ENCODE peak calls at places on chromosomes 7 and 10, in five cellular contexts. C is AG09309, S is dorsolateral prefrontal cortex, L is adipocyte, K is OCI-LY7. O is an unnamed sample.

GRCh38 chr7:129774359-129774758 is 162.8 kb downstream of the NRF1 start:
- DNase-seq in C (no peak), S (no peak), L (no peak), K (no peak), O (no peak)

GRCh38 chr7:84025332-84025927 is 169.2 kb downstream of the SEMA3A start:
- DNase-seq in C (peak; percentile 89), S (no peak), L (peak; percentile 85), K (no peak), O (no peak)

GRCh38 chr10:44925224-44925623 is 14.1 kb downstream of the TMEM72 start:
- DNase-seq in C (no peak), S (no peak), L (peak; percentile 9), K (peak; percentile 38), O (peak; percentile 61)

GRCh38 chr10:133334495-133335237 is 2.0 kb downstream of the CALY start:
- DNase-seq in C (no peak), S (no peak), L (peak; percentile 30), K (no peak), O (no peak)

GRCh38 chr7:106538638-106539037 is 122.3 kb downstream of the CCDC71L start:
- DNase-seq in C (no peak), S (no peak), L (no peak), K (no peak), O (no peak)

GRCh38 chr10:63010203-63010602 is 122.9 kb upstream of the NRBF2 start:
- DNase-seq in C (no peak), S (no peak), L (no peak), K (no peak), O (no peak)

GRCh38 chr10:48634198-48634983 is 29.5 kb upstream of the ARHGAP22 start:
- DNase-seq in C (peak; percentile 89), S (no peak), L (peak; percentile 81), K (peak; percentile 69), O (no peak)

GRCh38 chr7:156160811-156161210 is 348.5 kb upstream of the SHH start:
- DNase-seq in C (no peak), S (no peak), L (no peak), K (no peak), O (no peak)

GRCh38 chr10:33325929-33326328 is 8.5 kb downstream of the NRP1 start:
- DNase-seq in C (no peak), S (no peak), L (peak; percentile 68), K (no peak), O (no peak)

GRCh38 chr10:128080231-128080630 is 46.0 kb downstream of the MKI67 start:
- DNase-seq in C (no peak), S (peak; percentile 14), L (no peak), K (no peak), O (no peak)

GRCh38 chr7:149822353-149822943 is 15.7 kb upstream of the ZNF862 start:
- DNase-seq in C (no peak), S (no peak), L (no peak), K (no peak), O (no peak)

GRCh38 chr10:101066146-101066889 is 4.5 kb downstream of the KAZALD1 start:
- DNase-seq in C (no peak), S (peak; percentile 50), L (peak; percentile 84), K (peak; percentile 71), O (no peak)

GRCh38 chr10:58486821-58487220 is 25.9 kb upstream of the BICC1 start:
- DNase-seq in C (no peak), S (no peak), L (no peak), K (no peak), O (no peak)

GRCh38 chr10:60197206-60197605 is 192.5 kb downstream of the ANK3 start:
- DNase-seq in C (no peak), S (no peak), L (no peak), K (no peak), O (no peak)

GRCh38 chr10:77390481-77390891 is 247.1 kb downstream of the KCNMA1 start:
- DNase-seq in C (no peak), S (no peak), L (peak; percentile 48), K (no peak), O (no peak)

GRCh38 chr7:132573237-132573636 is 3.0 kb downstream of the PLXNA4 start:
- DNase-seq in C (no peak), S (no peak), L (no peak), K (no peak), O (no peak)

GRCh38 chr10:5090551-5090950 is 3.7 kb upstream of the AKR1C3 start:
- DNase-seq in C (no peak), S (no peak), L (no peak), K (no peak), O (no peak)

GRCh38 chr10:49751216-49751615 is 10.9 kb downstream of the OGDHL start:
- DNase-seq in C (no peak), S (no peak), L (no peak), K (no peak), O (no peak)

GRCh38 chr7:84669177-84669732 is 474.7 kb upstream of the SEMA3A start:
- DNase-seq in C (no peak), S (no peak), L (no peak), K (no peak), O (no peak)

GRCh38 chr7:139699640-139700504 is 77.9 kb downstream of the HIPK2 start:
- DNase-seq in C (no peak), S (no peak), L (no peak), K (no peak), O (no peak)

GRCh38 chr7:44678468-44679179 is 70.0 kb upstream of the ZMIZ2 start:
- DNase-seq in C (peak; percentile 80), S (no peak), L (peak; percentile 82), K (no peak), O (no peak)

GRCh38 chr7:78323118-78323517 is 524.5 kb downstream of the PHTF2 start:
- DNase-seq in C (peak; percentile 17), S (no peak), L (peak; percentile 27), K (no peak), O (no peak)

DNA sequence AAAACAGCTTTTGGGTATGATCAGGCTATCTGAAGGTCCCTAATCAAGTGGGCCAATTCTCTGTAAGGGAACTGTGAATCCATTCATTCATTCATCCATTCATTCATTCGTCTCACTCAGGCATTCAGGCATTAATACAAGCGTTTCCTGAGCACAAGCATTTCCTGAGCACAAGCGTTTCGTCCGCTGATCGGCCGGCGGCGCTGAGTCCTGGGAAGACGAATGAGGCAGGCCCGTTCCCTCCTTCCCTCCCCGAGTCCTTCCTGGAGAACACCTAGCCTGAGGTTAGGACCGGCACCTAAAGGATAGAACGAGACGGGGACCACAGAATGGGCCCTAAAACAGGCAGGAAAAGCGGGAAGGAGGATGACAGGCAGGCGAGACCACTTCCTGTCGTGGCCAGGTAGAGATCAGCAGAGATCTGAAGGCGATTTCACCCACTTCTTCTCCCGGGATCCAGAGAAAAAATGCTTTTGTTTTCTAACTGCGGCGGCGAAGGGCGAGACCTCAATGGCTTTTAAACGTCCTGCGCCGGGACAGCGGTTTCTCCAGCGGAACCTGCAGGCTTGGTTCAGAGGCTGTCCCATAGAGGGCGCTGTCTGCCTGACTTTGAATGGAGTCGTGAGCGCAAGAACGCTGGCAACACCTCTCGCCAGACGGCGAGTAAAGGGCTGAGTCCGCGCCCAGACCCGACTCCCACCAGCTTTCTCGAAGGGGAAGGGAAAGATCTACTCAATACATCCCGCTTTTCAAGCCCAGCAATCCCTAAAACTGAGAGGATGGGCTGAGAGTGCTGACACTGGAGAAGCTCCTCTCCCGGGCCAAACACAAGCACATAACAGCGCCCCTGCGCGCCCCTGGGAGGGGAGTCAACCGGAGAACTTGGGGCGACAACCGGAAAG is 2.9 kb upstream of the HMX3 start:
- DNase-seq in C (peak; percentile 23), S (peak; percentile 81), L (peak; percentile 91), K (peak; percentile 45), O (no peak)
- H3K4me3 ChIP-seq in C (peak overlapping the region; percentile 24), S (peak overlapping the region; percentile 19), L (peak overlapping the region; percentile 67), K (no peak overlapping the region), O (peak overlapping the region; percentile 42)

GRCh38 chr10:119597405-119598186 is 832 bp upstream of the TIAL1 start:
- DNase-seq in C (no peak), S (no peak), L (no peak), K (peak; percentile 52), O (no peak)
- H3K4me3 ChIP-seq in C (peak overlapping the region; percentile 86), S (peak overlapping the region; percentile 99), L (peak overlapping the region; percentile 99), K (peak overlapping the region; percentile 91), O (peak overlapping the region; percentile 43)

GRCh38 chr10:104638861-104639594 is 2.1 kb upstream of the SORCS3 start:
- DNase-seq in C (no peak), S (no peak), L (no peak), K (no peak), O (no peak)
- H3K4me3 ChIP-seq in C (peak overlapping the region; percentile 16), S (peak overlapping the region; percentile 57), L (no peak overlapping the region), K (no peak overlapping the region), O (peak overlapping the region; percentile 42)

GRCh38 chr7:90239625-90240228 is 5.2 kb upstream of the CFAP69 start:
- DNase-seq in C (no peak), S (no peak), L (no peak), K (no peak), O (no peak)
- H3K4me3 ChIP-seq in C (no peak overlapping the region), S (no peak overlapping the region), L (peak overlapping the region; percentile 9), K (no peak overlapping the region), O (no peak overlapping the region)

DNA sequence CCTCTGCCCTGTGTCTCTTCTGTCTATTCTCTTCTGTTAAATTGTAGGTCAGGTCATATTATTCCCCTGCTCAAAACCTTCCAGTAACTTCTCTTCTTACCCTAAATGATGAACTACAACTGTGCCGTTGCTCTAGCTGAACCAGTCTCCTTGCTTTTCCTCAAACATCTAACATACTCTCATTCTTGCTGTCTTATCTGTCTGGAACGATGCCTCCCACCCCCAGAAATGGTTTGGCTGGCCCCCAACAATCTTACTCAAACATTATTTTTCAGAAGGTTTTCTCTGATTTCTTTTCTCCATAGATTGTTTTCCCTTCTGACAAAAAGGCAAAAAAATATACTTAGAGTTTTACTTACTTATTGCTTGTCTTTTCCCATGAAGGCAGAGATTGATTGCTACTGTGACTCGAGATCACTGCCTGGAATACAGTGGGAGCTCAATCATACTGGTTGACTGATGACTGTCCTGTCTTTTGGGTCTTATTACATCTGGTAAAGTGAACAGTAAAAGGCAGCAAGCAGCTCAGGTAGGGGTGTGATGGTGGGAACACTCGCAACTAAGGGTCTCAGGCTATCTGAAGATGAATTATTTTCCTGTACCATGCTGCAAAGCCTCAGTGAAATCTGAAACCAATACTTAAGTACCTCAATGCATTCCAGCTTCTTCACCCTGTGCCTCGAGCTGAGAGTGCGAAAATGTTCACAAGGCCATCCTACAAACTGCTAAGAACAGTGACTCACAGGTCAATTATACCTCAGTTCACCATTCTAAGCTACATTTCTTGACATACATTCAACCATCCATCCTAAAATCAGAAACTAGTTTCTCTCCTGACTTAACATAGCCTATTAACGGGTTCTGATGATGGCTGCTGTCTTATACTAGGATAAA is 67.6 kb downstream of the DNMBP start:
- DNase-seq in C (no peak), S (no peak), L (peak; percentile 52), K (no peak), O (no peak)
- H3K4me3 ChIP-seq in C (no peak overlapping the region), S (no peak overlapping the region), L (no peak overlapping the region), K (no peak overlapping the region), O (no peak overlapping the region)

GRCh38 chr7:42055171-42055570 is 181.8 kb downstream of the GLI3 start:
- DNase-seq in C (no peak), S (no peak), L (no peak), K (no peak), O (no peak)
- H3K4me3 ChIP-seq in C (no peak overlapping the region), S (no peak overlapping the region), L (no peak overlapping the region), K (no peak overlapping the region), O (no peak overlapping the region)

O was measured in iPS DF 6.9.